ENCODE peak calls at places on chromosome 19, in ten cellular contexts. One of them, this sample, is unnamed.

GRCh38 chr19:49704888-49705642 is 14.1 kb downstream of the CPT1C start:
- DNase-seq in NCI-H345: no peak
- DNase-seq in IMR-90: no peak
- DNase-seq in chondrocyte: no peak
- DNase-seq in CD4-positive, alpha-beta T cell: no peak
- DNase-seq in osteoblast: peak
- DNase-seq in A673: no peak
- DNase-seq in T-helper 22 cell: no peak
- DNase-seq in stimulated activated CD8-positive, alpha-beta memory T cell treated with anti-CD3 and anti-CD28 coated beads, Interleukin-4, amount 100 ng/mL, for 1 hour: no peak
- DNase-seq in stimulated activated CD4-positive, alpha-beta T cell treated with anti-CD3 and anti-CD28 coated beads, Interleukin-4, amount 100 ng/mL, for 4 hours: no peak
- DNase-seq in this sample: no peak

GRCh38 chr19:12815088-12815487 is 8.7 kb downstream of the RNASEH2A start:
- DNase-seq in osteoblast: peak
- DNase-seq in stimulated activated CD4-positive, alpha-beta T cell treated with anti-CD3 and anti-CD28 coated beads, Interleukin-4, amount 100 ng/mL, for 4 hours: no peak
- DNase-seq in IMR-90: no peak
- DNase-seq in T-helper 22 cell: no peak
- DNase-seq in NCI-H345: no peak
- DNase-seq in stimulated activated CD8-positive, alpha-beta memory T cell treated with anti-CD3 and anti-CD28 coated beads, Interleukin-4, amount 100 ng/mL, for 1 hour: no peak
- DNase-seq in A673: no peak
- DNase-seq in CD4-positive, alpha-beta T cell: no peak
- DNase-seq in chondrocyte: no peak
- DNase-seq in this sample: no peak

GRCh38 chr19:49465371-49465770 is 8.6 kb upstream of the FLT3LG start:
- DNase-seq in NCI-H345: no peak
- DNase-seq in osteoblast: peak
- DNase-seq in T-helper 22 cell: no peak
- DNase-seq in stimulated activated CD4-positive, alpha-beta T cell treated with anti-CD3 and anti-CD28 coated beads, Interleukin-4, amount 100 ng/mL, for 4 hours: no peak
- DNase-seq in chondrocyte: no peak
- DNase-seq in stimulated activated CD8-positive, alpha-beta memory T cell treated with anti-CD3 and anti-CD28 coated beads, Interleukin-4, amount 100 ng/mL, for 1 hour: no peak
- DNase-seq in CD4-positive, alpha-beta T cell: no peak
- DNase-seq in IMR-90: no peak
- DNase-seq in A673: no peak
- DNase-seq in this sample: no peak

GRCh38 chr19:55259540-55260210 is 858 bp upstream of the PPP6R1 start:
- DNase-seq in IMR-90: no peak
- DNase-seq in chondrocyte: no peak
- DNase-seq in stimulated activated CD4-positive, alpha-beta T cell treated with anti-CD3 and anti-CD28 coated beads, Interleukin-4, amount 100 ng/mL, for 4 hours: no peak
- DNase-seq in T-helper 22 cell: no peak
- DNase-seq in stimulated activated CD8-positive, alpha-beta memory T cell treated with anti-CD3 and anti-CD28 coated beads, Interleukin-4, amount 100 ng/mL, for 1 hour: no peak
- DNase-seq in A673: no peak
- DNase-seq in NCI-H345: no peak
- DNase-seq in osteoblast: no peak
- DNase-seq in CD4-positive, alpha-beta T cell: no peak
- DNase-seq in this sample: no peak

GRCh38 chr19:18259848-18260247 is 14.4 kb downstream of the IQCN start:
- DNase-seq in IMR-90: no peak
- DNase-seq in osteoblast: peak
- DNase-seq in T-helper 22 cell: no peak
- DNase-seq in stimulated activated CD8-positive, alpha-beta memory T cell treated with anti-CD3 and anti-CD28 coated beads, Interleukin-4, amount 100 ng/mL, for 1 hour: no peak
- DNase-seq in stimulated activated CD4-positive, alpha-beta T cell treated with anti-CD3 and anti-CD28 coated beads, Interleukin-4, amount 100 ng/mL, for 4 hours: no peak
- DNase-seq in chondrocyte: no peak
- DNase-seq in CD4-positive, alpha-beta T cell: no peak
- DNase-seq in A673: no peak
- DNase-seq in NCI-H345: no peak
- DNase-seq in this sample: no peak

GRCh38 chr19:30066781-30067759 is 125.0 kb downstream of the URI1 start:
- DNase-seq in CD4-positive, alpha-beta T cell: no peak
- DNase-seq in T-helper 22 cell: no peak
- DNase-seq in stimulated activated CD8-positive, alpha-beta memory T cell treated with anti-CD3 and anti-CD28 coated beads, Interleukin-4, amount 100 ng/mL, for 1 hour: no peak
- DNase-seq in NCI-H345: no peak
- DNase-seq in osteoblast: peak
- DNase-seq in IMR-90: no peak
- DNase-seq in chondrocyte: peak
- DNase-seq in stimulated activated CD4-positive, alpha-beta T cell treated with anti-CD3 and anti-CD28 coated beads, Interleukin-4, amount 100 ng/mL, for 4 hours: no peak
- DNase-seq in A673: no peak
- DNase-seq in this sample: no peak

GRCh38 chr19:43739836-43740235 is 14.9 kb downstream of the SMG9 start:
- DNase-seq in NCI-H345: no peak
- DNase-seq in stimulated activated CD4-positive, alpha-beta T cell treated with anti-CD3 and anti-CD28 coated beads, Interleukin-4, amount 100 ng/mL, for 4 hours: no peak
- DNase-seq in IMR-90: no peak
- DNase-seq in stimulated activated CD8-positive, alpha-beta memory T cell treated with anti-CD3 and anti-CD28 coated beads, Interleukin-4, amount 100 ng/mL, for 1 hour: no peak
- DNase-seq in chondrocyte: no peak
- DNase-seq in CD4-positive, alpha-beta T cell: no peak
- DNase-seq in T-helper 22 cell: no peak
- DNase-seq in osteoblast: peak
- DNase-seq in A673: no peak
- DNase-seq in this sample: no peak

GRCh38 chr19:1418951-1419735 is 11.8 kb downstream of the DAZAP1 start:
- DNase-seq in CD4-positive, alpha-beta T cell: no peak
- DNase-seq in T-helper 22 cell: no peak
- DNase-seq in osteoblast: no peak
- DNase-seq in A673: no peak
- DNase-seq in stimulated activated CD4-positive, alpha-beta T cell treated with anti-CD3 and anti-CD28 coated beads, Interleukin-4, amount 100 ng/mL, for 4 hours: no peak
- DNase-seq in IMR-90: no peak
- DNase-seq in stimulated activated CD8-positive, alpha-beta memory T cell treated with anti-CD3 and anti-CD28 coated beads, Interleukin-4, amount 100 ng/mL, for 1 hour: no peak
- DNase-seq in NCI-H345: no peak
- DNase-seq in chondrocyte: no peak
- DNase-seq in this sample: no peak

GRCh38 chr19:49613374-49613773 is 22.4 kb downstream of the PRR12 start:
- DNase-seq in chondrocyte: no peak
- DNase-seq in stimulated activated CD8-positive, alpha-beta memory T cell treated with anti-CD3 and anti-CD28 coated beads, Interleukin-4, amount 100 ng/mL, for 1 hour: no peak
- DNase-seq in A673: no peak
- DNase-seq in stimulated activated CD4-positive, alpha-beta T cell treated with anti-CD3 and anti-CD28 coated beads, Interleukin-4, amount 100 ng/mL, for 4 hours: no peak
- DNase-seq in NCI-H345: no peak
- DNase-seq in IMR-90: no peak
- DNase-seq in osteoblast: peak
- DNase-seq in CD4-positive, alpha-beta T cell: no peak
- DNase-seq in T-helper 22 cell: no peak
- DNase-seq in this sample: no peak

GRCh38 chr19:34692541-34692940 is 15.1 kb downstream of the ZNF302 start:
- DNase-seq in T-helper 22 cell: no peak
- DNase-seq in chondrocyte: no peak
- DNase-seq in NCI-H345: no peak
- DNase-seq in A673: no peak
- DNase-seq in stimulated activated CD4-positive, alpha-beta T cell treated with anti-CD3 and anti-CD28 coated beads, Interleukin-4, amount 100 ng/mL, for 4 hours: no peak
- DNase-seq in CD4-positive, alpha-beta T cell: no peak
- DNase-seq in osteoblast: no peak
- DNase-seq in IMR-90: no peak
- DNase-seq in stimulated activated CD8-positive, alpha-beta memory T cell treated with anti-CD3 and anti-CD28 coated beads, Interleukin-4, amount 100 ng/mL, for 1 hour: no peak
- DNase-seq in this sample: no peak

GRCh38 chr19:7983995-7984837 is 21.2 kb downstream of the ELAVL1 start:
- DNase-seq in CD4-positive, alpha-beta T cell: no peak
- DNase-seq in stimulated activated CD4-positive, alpha-beta T cell treated with anti-CD3 and anti-CD28 coated beads, Interleukin-4, amount 100 ng/mL, for 4 hours: no peak
- DNase-seq in chondrocyte: peak
- DNase-seq in A673: no peak
- DNase-seq in IMR-90: no peak
- DNase-seq in NCI-H345: no peak
- DNase-seq in stimulated activated CD8-positive, alpha-beta memory T cell treated with anti-CD3 and anti-CD28 coated beads, Interleukin-4, amount 100 ng/mL, for 1 hour: no peak
- DNase-seq in T-helper 22 cell: no peak
- DNase-seq in osteoblast: peak
- DNase-seq in this sample: no peak

GRCh38 chr19:39926170-39926755 is 8.2 kb downstream of the FCGBP start:
- DNase-seq in IMR-90: no peak
- DNase-seq in A673: no peak
- DNase-seq in T-helper 22 cell: no peak
- DNase-seq in chondrocyte: no peak
- DNase-seq in stimulated activated CD8-positive, alpha-beta memory T cell treated with anti-CD3 and anti-CD28 coated beads, Interleukin-4, amount 100 ng/mL, for 1 hour: no peak
- DNase-seq in osteoblast: peak
- DNase-seq in CD4-positive, alpha-beta T cell: no peak
- DNase-seq in NCI-H345: no peak
- DNase-seq in stimulated activated CD4-positive, alpha-beta T cell treated with anti-CD3 and anti-CD28 coated beads, Interleukin-4, amount 100 ng/mL, for 4 hours: no peak
- DNase-seq in this sample: no peak

GRCh38 chr19:40241809-40242384 is 15.4 kb upstream of the CCNP start:
- DNase-seq in chondrocyte: no peak
- DNase-seq in stimulated activated CD4-positive, alpha-beta T cell treated with anti-CD3 and anti-CD28 coated beads, Interleukin-4, amount 100 ng/mL, for 4 hours: no peak
- DNase-seq in NCI-H345: no peak
- DNase-seq in A673: no peak
- DNase-seq in stimulated activated CD8-positive, alpha-beta memory T cell treated with anti-CD3 and anti-CD28 coated beads, Interleukin-4, amount 100 ng/mL, for 1 hour: no peak
- DNase-seq in T-helper 22 cell: no peak
- DNase-seq in IMR-90: no peak
- DNase-seq in osteoblast: peak
- DNase-seq in CD4-positive, alpha-beta T cell: no peak
- DNase-seq in this sample: no peak

GRCh38 chr19:5996102-5996501 is 18.2 kb upstream of the RANBP3 start:
- DNase-seq in stimulated activated CD8-positive, alpha-beta memory T cell treated with anti-CD3 and anti-CD28 coated beads, Interleukin-4, amount 100 ng/mL, for 1 hour: no peak
- DNase-seq in A673: no peak
- DNase-seq in NCI-H345: no peak
- DNase-seq in osteoblast: peak
- DNase-seq in chondrocyte: no peak
- DNase-seq in CD4-positive, alpha-beta T cell: no peak
- DNase-seq in stimulated activated CD4-positive, alpha-beta T cell treated with anti-CD3 and anti-CD28 coated beads, Interleukin-4, amount 100 ng/mL, for 4 hours: no peak
- DNase-seq in IMR-90: no peak
- DNase-seq in T-helper 22 cell: no peak
- DNase-seq in this sample: no peak

GRCh38 chr19:1177322-1178114 is 3.5 kb upstream of the SBNO2 start:
- DNase-seq in IMR-90: peak
- DNase-seq in CD4-positive, alpha-beta T cell: no peak
- DNase-seq in stimulated activated CD4-positive, alpha-beta T cell treated with anti-CD3 and anti-CD28 coated beads, Interleukin-4, amount 100 ng/mL, for 4 hours: no peak
- DNase-seq in chondrocyte: no peak
- DNase-seq in stimulated activated CD8-positive, alpha-beta memory T cell treated with anti-CD3 and anti-CD28 coated beads, Interleukin-4, amount 100 ng/mL, for 1 hour: no peak
- DNase-seq in A673: no peak
- DNase-seq in osteoblast: peak
- DNase-seq in NCI-H345: no peak
- DNase-seq in T-helper 22 cell: no peak
- DNase-seq in this sample: peak

GRCh38 chr19:7522072-7522922 is at the start of gene MCOLN1:
- DNase-seq in NCI-H345: peak
- DNase-seq in chondrocyte: peak
- DNase-seq in A673: peak
- DNase-seq in osteoblast: peak
- DNase-seq in stimulated activated CD8-positive, alpha-beta memory T cell treated with anti-CD3 and anti-CD28 coated beads, Interleukin-4, amount 100 ng/mL, for 1 hour: peak
- DNase-seq in IMR-90: peak
- DNase-seq in CD4-positive, alpha-beta T cell: peak
- DNase-seq in T-helper 22 cell: peak
- DNase-seq in stimulated activated CD4-positive, alpha-beta T cell treated with anti-CD3 and anti-CD28 coated beads, Interleukin-4, amount 100 ng/mL, for 4 hours: peak
- DNase-seq in this sample: peak

GRCh38 chr19:45352914-45353796 is 12.6 kb downstream of the KLC3 start:
- DNase-seq in A673: no peak
- DNase-seq in stimulated activated CD8-positive, alpha-beta memory T cell treated with anti-CD3 and anti-CD28 coated beads, Interleukin-4, amount 100 ng/mL, for 1 hour: no peak
- DNase-seq in CD4-positive, alpha-beta T cell: no peak
- DNase-seq in T-helper 22 cell: no peak
- DNase-seq in IMR-90: no peak
- DNase-seq in chondrocyte: peak
- DNase-seq in osteoblast: peak
- DNase-seq in stimulated activated CD4-positive, alpha-beta T cell treated with anti-CD3 and anti-CD28 coated beads, Interleukin-4, amount 100 ng/mL, for 4 hours: no peak
- DNase-seq in NCI-H345: no peak
- DNase-seq in this sample: no peak